ENCODE peak calls at places on chromosomes 11 and 22, in four cellular contexts. U is fibroblast of lung, G is Peyer's patch, A is heart left ventricle. Q is an unnamed sample.
A peak's percentile ranks its signal among the peaks of the same experiment; 100 is the strongest.

GRCh38 chr11:108961095-108961494 is 296.2 kb downstream of the DDX10 start:
- DNase-seq in U (no peak), G (no peak), A (no peak), Q (no peak)

GRCh38 chr11:75341583-75341982 is 9.9 kb downstream of the ARRB1 start:
- DNase-seq in U (no peak), G (peak; percentile 52), A (no peak), Q (peak; percentile 50)

GRCh38 chr11:75476716-75477613 is 44.0 kb upstream of the KLHL35 start:
- DNase-seq in U (no peak), G (peak; percentile 35), A (no peak), Q (no peak)

GRCh38 chr11:6497069-6497839 is at the start of gene DNHD1:
- DNase-seq in U (peak; percentile 24), G (no peak), A (no peak), Q (no peak)

GRCh38 chr11:74147199-74147929 is 23.4 kb downstream of the C2CD3 start:
- DNase-seq in U (peak; percentile 22), G (no peak), A (no peak), Q (no peak)

GRCh38 chr11:128519353-128519752 is 68.0 kb downstream of the ETS1 start:
- DNase-seq in U (peak; percentile 31), G (no peak), A (no peak), Q (no peak)

GRCh38 chr22:41201146-41201545 is 4.0 kb upstream of the L3MBTL2 start:
- DNase-seq in U (no peak), G (no peak), A (no peak), Q (no peak)

GRCh38 chr11:30801357-30801756 is 215.2 kb upstream of the MPPED2 start:
- DNase-seq in U (no peak), G (no peak), A (no peak), Q (no peak)

GRCh38 chr11:75771646-75772410 is 3.2 kb downstream of the DGAT2 start:
- DNase-seq in U (peak; percentile 83), G (no peak), A (no peak), Q (peak; percentile 11)

GRCh38 chr11:134045799-134046635 is 22.9 kb upstream of the JAM3 start:
- DNase-seq in U (no peak), G (no peak), A (no peak), Q (no peak)

GRCh38 chr11:122215244-122215992 is 99.4 kb upstream of the BLID start:
- DNase-seq in U (peak; percentile 98), G (peak; percentile 67), A (peak; percentile 79), Q (peak; percentile 57)

GRCh38 chr22:45756558-45756957 is 84.9 kb downstream of the ATXN10 start:
- DNase-seq in U (peak; percentile 8), G (no peak), A (no peak), Q (no peak)

GRCh38 chr11:14554959-14555358 is 34.8 kb upstream of the PSMA1 start:
- DNase-seq in U (peak; percentile 89), G (no peak), A (no peak), Q (no peak)

GRCh38 chr11:121024989-121025388 is 1.1 kb downstream of the TBCEL start:
- DNase-seq in U (peak; percentile 31), G (no peak), A (peak; percentile 22), Q (no peak)

GRCh38 chr11:14519692-14520085 is 497 bp downstream of the PSMA1 start:
- DNase-seq in U (no peak), G (no peak), A (no peak), Q (no peak)

GRCh38 chr11:116928102-116928777 is 90.8 kb upstream of the APOA1 start:
- DNase-seq in U (no peak), G (no peak), A (no peak), Q (no peak)

GRCh38 chr11:102810943-102811528 is 13.1 kb upstream of the MMP1 start:
- DNase-seq in U (peak; percentile 47), G (no peak), A (no peak), Q (no peak)

GRCh38 chr11:120794748-120795147 is 229.2 kb upstream of the TBCEL start:
- DNase-seq in U (no peak), G (no peak), A (no peak), Q (no peak)

GRCh38 chr11:91776660-91777059 is 448.0 kb upstream of the FAT3 start:
- DNase-seq in U (no peak), G (no peak), A (no peak), Q (no peak)

GRCh38 chr11:112511906-112512305 is 251.2 kb upstream of the PLET1 start:
- DNase-seq in U (no peak), G (no peak), A (no peak), Q (no peak)

GRCh38 chr11:80727315-80727714 is 1286.5 kb upstream of the TENM4 start:
- DNase-seq in U (peak; percentile 45), G (no peak), A (no peak), Q (no peak)

GRCh38 chr22:35611891-35612576 is 5.1 kb downstream of the MB start:
- DNase-seq in U (no peak), G (no peak), A (no peak), Q (no peak)

GRCh38 chr11:62217191-62217748 is 8.8 kb downstream of the SCGB2A1 start:
- DNase-seq in U (peak; percentile 9), G (no peak), A (no peak), Q (no peak)

GRCh38 chr11:77611921-77612320 is 22.2 kb downstream of the AQP11 start:
- DNase-seq in U (no peak), G (no peak), A (no peak), Q (no peak)

GRCh38 chr11:106493751-106494150 is 416.3 kb downstream of the AASDHPPT start:
- DNase-seq in U (peak; percentile 33), G (no peak), A (no peak), Q (no peak)

GRCh38 chr11:71215372-71215965 is 36.9 kb downstream of the SHANK2 start:
- DNase-seq in U (no peak), G (no peak), A (no peak), Q (no peak)

GRCh38 chr22:19800306-19800705 is 39.7 kb downstream of the TBX1 start:
- DNase-seq in U (no peak), G (no peak), A (no peak), Q (no peak)

DNA sequence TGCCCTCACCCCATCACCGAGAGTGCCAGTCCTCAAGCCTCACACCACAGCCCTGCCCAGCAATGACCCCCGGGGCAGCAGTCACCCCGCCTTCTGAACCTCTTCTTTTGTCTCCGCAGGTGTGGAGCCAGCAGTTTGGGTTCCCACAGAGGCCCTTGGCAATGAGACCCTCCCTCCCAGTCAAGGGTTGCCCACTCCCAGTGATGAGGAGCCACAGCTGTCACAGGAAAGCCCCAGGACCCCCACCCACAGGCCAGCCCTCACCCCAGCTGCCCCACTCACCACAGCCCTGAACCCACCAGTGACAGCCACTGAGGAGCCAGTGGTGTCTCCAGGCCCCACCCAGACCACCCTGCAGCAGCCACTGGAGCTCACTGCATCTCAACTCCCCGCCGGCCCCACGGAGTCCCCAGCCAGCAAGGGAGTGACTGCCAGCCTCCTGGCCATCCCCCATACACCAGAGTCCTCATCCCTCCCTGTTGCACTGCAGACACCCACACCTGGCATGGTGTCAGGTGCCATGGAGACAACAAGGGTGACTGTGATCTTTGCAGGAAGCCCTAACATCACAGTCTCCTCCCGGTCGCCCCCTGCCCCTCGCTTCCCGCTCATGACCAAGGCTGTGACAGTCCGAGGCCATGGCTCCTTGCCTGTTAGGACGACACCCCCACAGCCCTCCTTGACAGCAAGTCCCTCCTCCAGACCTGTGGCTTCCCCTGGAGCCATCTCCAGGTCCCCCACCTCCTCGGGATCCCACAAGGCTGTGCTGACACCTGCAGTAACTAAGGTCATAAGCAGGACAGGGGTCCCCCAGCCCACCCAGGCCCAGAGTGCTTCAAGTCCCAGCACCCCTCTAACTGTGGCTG is 62.7 kb downstream of the OTOG start:
- DNase-seq in U (no peak), G (no peak), A (no peak), Q (no peak)
- H3K4me1 ChIP-seq in U (no peaks in the 10 kb centered on the region), G (no peaks in the 10 kb centered on the region), A (peaks cover 10% of the 10 kb centered on the region), Q (no peaks in the 10 kb centered on the region)

DNA sequence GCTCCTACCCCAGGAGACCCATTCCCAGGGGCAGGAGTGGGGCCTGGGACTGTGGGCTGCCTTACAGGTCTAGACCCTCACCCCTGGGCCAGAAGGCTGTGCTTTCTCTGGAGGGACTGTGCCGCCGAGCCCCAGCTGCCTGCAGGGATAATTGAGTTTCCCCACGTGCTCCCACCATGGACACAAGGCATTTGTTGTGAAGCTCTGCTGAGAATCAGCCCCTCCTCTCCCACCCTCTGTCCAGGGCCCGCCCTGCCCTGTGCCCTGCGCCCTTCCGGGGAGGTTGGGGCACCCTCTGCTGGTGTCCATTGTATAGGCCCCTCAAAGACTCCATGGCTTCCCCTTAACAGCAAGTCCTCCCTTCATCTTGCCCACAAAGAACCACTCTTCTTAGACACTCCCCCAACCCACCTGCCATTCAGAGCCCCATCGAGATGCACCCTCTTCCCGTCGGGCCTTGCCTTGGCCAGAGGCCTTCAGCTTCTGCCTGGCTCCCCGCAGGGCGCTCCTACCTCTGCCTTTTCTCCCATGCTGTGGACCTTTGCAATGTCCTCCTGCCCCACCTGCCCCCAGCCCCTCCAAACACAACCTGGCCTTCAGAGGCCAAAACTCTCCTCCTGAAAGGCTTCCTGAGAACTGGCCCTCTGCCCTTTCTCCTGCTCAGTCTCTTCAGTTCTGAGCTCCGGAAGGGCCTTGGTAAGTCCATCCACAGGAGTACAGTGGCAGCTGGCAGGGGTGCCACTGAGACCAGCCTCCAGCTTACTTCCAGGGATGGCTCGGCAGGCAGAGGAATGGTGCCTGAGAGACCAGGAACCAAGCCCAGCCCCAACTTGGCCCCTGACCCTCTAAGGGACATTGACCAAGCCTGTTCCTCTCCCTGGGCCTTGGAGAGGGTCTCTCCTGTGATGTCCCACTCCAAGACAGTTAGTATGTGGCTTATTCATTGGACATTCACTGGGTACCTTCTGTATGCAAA is 22.4 kb downstream of the DUSP8 start:
- DNase-seq in U (no peak), G (no peak), A (no peak), Q (no peak)
- TF ChIP-seq CTCF in U (no peak), G (no peak), A (no peak), Q (no peak)

GRCh38 chr11:126357055-126357962 is 1.8 kb downstream of the ST3GAL4 start:
- DNase-seq in U (no peak), G (no peak), A (no peak), Q (no peak)
- H3K4me3 ChIP-seq in U (peak overlapping the region; percentile 63), G (peak overlapping the region; percentile 56), A (peak overlapping the region; percentile 87), Q (no peak overlapping the region)

DNA sequence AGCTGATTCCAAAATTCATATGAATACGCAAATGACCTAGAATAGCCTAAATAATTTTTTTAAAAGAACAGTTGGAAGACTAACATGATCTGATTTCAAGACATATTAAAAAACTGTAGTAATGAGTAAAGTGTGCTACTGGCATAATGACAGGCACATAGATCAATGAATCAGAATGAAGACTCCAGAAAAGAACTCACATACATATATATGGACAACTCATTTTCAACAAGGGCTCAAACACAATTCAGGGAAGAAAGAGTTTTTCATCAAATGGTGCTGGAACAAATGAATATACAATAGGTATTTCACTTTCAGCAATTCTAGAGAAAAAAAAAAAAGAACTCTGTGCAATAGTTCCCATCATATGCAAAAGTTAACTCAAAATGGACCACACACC is 33.7 kb downstream of the BTBD10 start:
- DNase-seq in U (no peak), G (no peak), A (no peak), Q (no peak)
- H3K4me1 ChIP-seq in U (no peaks in the 10 kb centered on the region), G (no peaks in the 10 kb centered on the region), A (no peaks in the 10 kb centered on the region), Q (peaks cover 7% of the 10 kb centered on the region)

GRCh38 chr11:83219095-83219494 is 25.6 kb downstream of the ANKRD42 start:
- DNase-seq in U (no peak), G (no peak), A (no peak), Q (no peak)
- TF ChIP-seq CTCF in U (no peak), G (no peak), A (no peak), Q (no peak)

GRCh38 chr11:32874144-32874543 is 18.5 kb upstream of the QSER1 start:
- DNase-seq in U (no peak), G (no peak), A (no peak), Q (no peak)

DNA sequence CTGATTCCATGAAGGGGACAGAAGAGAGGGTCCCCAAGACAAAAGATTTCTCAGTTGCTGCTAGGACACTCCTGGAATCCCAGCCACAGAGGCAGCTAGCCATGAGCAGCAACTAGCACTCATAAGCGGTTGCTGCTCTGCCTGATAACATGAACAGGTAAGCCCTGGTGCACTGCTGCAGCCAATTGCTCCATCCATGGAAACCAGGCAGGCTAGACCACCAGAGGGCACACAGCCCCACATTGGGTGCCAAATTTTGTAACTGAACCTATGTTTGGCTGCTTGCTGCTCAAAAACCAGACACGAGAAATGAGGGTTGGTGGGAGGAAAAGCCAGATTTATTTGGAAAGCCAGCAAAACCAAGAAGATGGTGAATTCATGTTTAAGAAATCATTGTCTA is 21.9 kb upstream of the QSER1 start:
- DNase-seq in U (no peak), G (no peak), A (no peak), Q (no peak)
- H3K4me3 ChIP-seq in U (no peak overlapping the region), G (no peak overlapping the region), A (no peak overlapping the region), Q (no peak overlapping the region)

Q was measured in mucosa of descending colon.